ENCODE peak calls at places on chromosomes 1 and 21, in nine cellular contexts. C, U, E, Z, W, F, D, V and O are unnamed samples.

GRCh38 chr1:115491303-115492018 is 150.3 kb upstream of the VANGL1 start:
- DNase-seq in Z (no peak), E (no peak), D (no peak), C (no peak), F (no peak), U (no peak), V (no peak), W (no peak), O (no peak)

GRCh38 chr1:41404308-41404755 is 43.1 kb downstream of the FOXO6 start:
- DNase-seq in U (no peak), V (no peak), F (no peak), W (peak; percentile 70), C (no peak), E (no peak), D (peak; percentile 12), Z (peak; percentile 50), O (no peak)

GRCh38 chr1:212737559-212737958 is 37.9 kb upstream of the BATF3 start:
- DNase-seq in Z (no peak), W (no peak), D (no peak), V (no peak), C (no peak), U (no peak), E (no peak), F (no peak), O (no peak)

GRCh38 chr1:6148497-6149241 is 31.5 kb downstream of the CHD5 start:
- DNase-seq in C (peak; percentile 79), U (no peak), F (peak; percentile 32), V (peak; percentile 44), E (peak; percentile 58), Z (peak; percentile 90), D (no peak), W (peak; percentile 77), O (no peak)

GRCh38 chr1:169295425-169295824 is 72.2 kb downstream of the NME7 start:
- DNase-seq in W (no peak), C (no peak), F (no peak), E (no peak), D (no peak), U (no peak), V (no peak), Z (no peak), O (no peak)

GRCh38 chr1:52769346-52770033 is 43.2 kb downstream of the ZYG11B start:
- DNase-seq in V (no peak), U (no peak), E (no peak), W (no peak), C (no peak), F (no peak), D (no peak), Z (no peak), O (no peak)

GRCh38 chr1:23395162-23395724 is 25.6 kb upstream of the ZNF436 start:
- DNase-seq in W (no peak), Z (no peak), E (no peak), F (no peak), C (no peak), U (no peak), V (no peak), D (no peak), O (no peak)

GRCh38 chr1:111399792-111400610 is 27.5 kb downstream of the OVGP1 start:
- DNase-seq in U (peak; percentile 40), C (no peak), V (peak; percentile 28), W (peak; percentile 53), Z (peak; percentile 60), E (peak; percentile 82), F (peak; percentile 68), D (peak; percentile 46), O (no peak)

GRCh38 chr21:37868896-37869295 is 47.4 kb downstream of the KCNJ6 start:
- DNase-seq in Z (peak; percentile 38), E (no peak), V (no peak), U (no peak), F (no peak), C (no peak), D (peak; percentile 69), W (no peak), O (no peak)

GRCh38 chr1:168285419-168285790 is 4.7 kb downstream of the TBX19 start:
- DNase-seq in W (no peak), U (no peak), Z (no peak), C (no peak), D (no peak), E (no peak), F (no peak), V (no peak), O (no peak)

GRCh38 chr1:63691672-63692425 is 82.0 kb upstream of the ROR1 start:
- DNase-seq in F (no peak), Z (peak; percentile 70), U (peak; percentile 71), V (peak; percentile 67), E (peak; percentile 78), C (no peak), W (peak; percentile 58), D (peak; percentile 96), O (no peak)

GRCh38 chr1:197352011-197352410 is 84.0 kb downstream of the CRB1 start:
- DNase-seq in V (no peak), F (no peak), W (no peak), Z (no peak), D (no peak), E (no peak), U (no peak), C (no peak), O (no peak)

GRCh38 chr1:197358959-197359358 is 90.9 kb downstream of the CRB1 start:
- DNase-seq in D (no peak), V (no peak), F (no peak), U (no peak), W (no peak), C (no peak), E (no peak), Z (no peak), O (no peak)

GRCh38 chr1:197360068-197360467 is 92.0 kb downstream of the CRB1 start:
- DNase-seq in Z (no peak), U (no peak), W (no peak), C (no peak), F (no peak), V (no peak), D (no peak), E (peak; percentile 49), O (no peak)

GRCh38 chr1:197355248-197355995 is 87.4 kb downstream of the CRB1 start:
- DNase-seq in F (no peak), V (no peak), E (peak; percentile 34), D (no peak), W (no peak), U (no peak), Z (no peak), C (no peak), O (no peak)

GRCh38 chr1:197356723-197357533 is 88.9 kb downstream of the CRB1 start:
- DNase-seq in W (peak; percentile 22), Z (peak; percentile 45), F (no peak), E (peak; percentile 30), D (peak; percentile 63), U (peak; percentile 32), V (no peak), C (no peak), O (no peak)
- TF ChIP-seq CTCF in W (peak; percentile 76), Z (peak; percentile 59), F (no peak), E (peak; percentile 64), D (peak; percentile 87), U (peak; percentile 76), V (peak; percentile 12), C (no peak), O (peak; percentile 81)

DNA sequence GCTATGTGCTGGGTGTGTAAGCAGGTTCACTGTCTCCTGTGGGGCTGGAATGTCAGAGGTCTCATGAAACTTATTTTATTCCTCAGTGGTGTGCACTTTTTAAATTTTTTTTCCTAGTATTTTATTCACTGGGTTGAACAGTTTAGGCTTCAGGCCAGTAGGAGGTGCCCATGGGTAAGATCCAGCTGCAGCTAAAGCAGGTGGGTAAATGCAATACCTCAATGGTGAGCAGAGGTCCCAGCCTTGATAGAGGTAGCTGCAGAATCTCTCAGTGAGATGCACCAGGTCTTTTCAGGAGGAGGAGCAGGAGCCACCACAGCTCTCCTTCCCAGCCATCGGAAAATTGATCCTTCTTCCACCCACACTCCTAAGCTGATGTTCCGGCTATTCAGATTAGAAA is 12.6 kb upstream of the OR6N2 start:
- DNase-seq in C (no peak), Z (no peak), F (no peak), D (no peak), W (peak; percentile 24), U (no peak), V (no peak), E (no peak), O (no peak)
- TF ChIP-seq CTCF in C (no peak), Z (no peak), F (no peak), D (no peak), W (peak; percentile 40), U (no peak), V (no peak), E (no peak), O (no peak)

GRCh38 chr1:113027008-113027407 is 46.0 kb upstream of the LRIG2 start:
- DNase-seq in F (no peak), D (no peak), U (peak; percentile 56), E (no peak), W (no peak), C (no peak), Z (no peak), V (no peak), O (no peak)

GRCh38 chr1:113027449-113027848 is 45.5 kb upstream of the LRIG2 start:
- DNase-seq in W (no peak), F (no peak), U (peak; percentile 41), C (no peak), D (no peak), E (no peak), V (no peak), Z (no peak), O (no peak)

GRCh38 chr1:113018911-113019310 is 54.1 kb upstream of the LRIG2 start:
- DNase-seq in V (no peak), F (no peak), Z (no peak), D (no peak), C (no peak), E (no peak), W (no peak), U (peak; percentile 19), O (no peak)

DNA sequence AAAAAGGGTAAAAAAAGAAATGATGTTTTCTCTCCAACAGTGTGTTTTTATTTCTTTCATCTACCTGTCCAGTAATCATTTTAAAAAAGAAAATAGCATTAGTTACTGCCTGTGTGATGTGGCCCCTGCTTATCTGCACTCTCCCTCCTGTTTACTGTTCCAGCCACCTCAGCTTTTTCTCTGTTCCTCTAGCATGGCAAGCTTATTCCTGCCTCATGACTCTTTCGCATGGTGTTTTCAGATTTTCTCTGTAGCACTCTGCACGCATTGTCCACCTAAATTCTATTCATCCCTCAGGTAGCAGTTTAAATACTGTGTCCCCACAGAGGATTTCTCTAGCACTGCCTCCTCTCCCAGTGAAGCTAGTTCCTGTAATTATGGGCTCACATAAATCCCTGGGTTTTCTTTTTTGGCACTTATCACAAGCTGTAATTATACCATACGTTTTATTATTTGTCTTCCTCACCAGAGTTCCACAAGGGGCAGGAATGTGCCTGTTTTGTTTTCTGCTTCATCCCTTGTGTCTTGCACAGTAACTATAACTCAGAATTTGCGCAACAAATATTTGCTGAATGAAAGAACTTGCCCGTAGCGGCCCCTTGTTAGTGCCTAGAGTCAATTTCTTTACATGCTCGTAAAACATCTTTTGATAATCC is 51.4 kb upstream of the LRIG2 start:
- DNase-seq in E (no peak), C (no peak), D (peak; percentile 64), F (no peak), V (no peak), W (no peak), U (peak; percentile 74), Z (peak; percentile 62), O (no peak)
- TF ChIP-seq CTCF in E (no peak), C (no peak), D (peak; percentile 22), F (no peak), V (no peak), W (no peak), U (no peak), Z (peak; percentile 48), O (peak; percentile 53)

DNA sequence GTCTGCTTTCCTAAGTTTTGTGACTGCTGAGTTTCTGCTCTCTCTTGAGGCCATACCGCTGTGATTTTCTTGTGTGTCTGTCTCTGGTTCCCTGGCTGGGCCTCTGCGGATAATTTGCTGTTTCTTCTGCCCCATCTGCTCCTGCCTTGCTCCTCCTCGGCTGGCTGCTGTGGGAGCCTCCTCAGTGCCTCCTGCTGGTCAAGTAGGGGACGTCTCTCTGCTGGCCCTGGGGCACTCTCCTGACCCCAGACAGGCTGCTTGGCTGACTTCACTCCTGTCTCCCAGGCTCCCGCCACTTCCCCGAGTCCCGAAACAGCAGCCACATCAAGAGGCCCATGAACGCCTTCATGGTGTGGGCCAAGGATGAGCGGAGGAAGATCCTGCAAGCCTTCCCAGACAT is 28.5 kb downstream of the ETNK2 start:
- DNase-seq in D (no peak), F (no peak), E (peak; percentile 60), W (peak; percentile 54), U (no peak), C (peak; percentile 43), V (no peak), Z (no peak), O (no peak)
- TF ChIP-seq CTCF in D (peak; percentile 29), F (no peak), E (peak; percentile 29), W (peak; percentile 41), U (peak; percentile 59), C (no peak), V (no peak), Z (no peak), O (no peak)